ENCODE peak calls at places on chromosomes 4 and X, in ten cellular contexts. H is Calu3; U is ACHN; J is AG09319; F is D341Med; V is activated CD4-positive, alpha-beta T cell treated with anti-CD3 and anti-CD28 coated beads, Interleukin-2, amount 50 U/mL, for 24 hours; N is hepatic stellate cell; S is activated naive CD8-positive, alpha-beta T cell treated with anti-CD3 and anti-CD28 coated beads for 36 hours; R is T-cell; Z is H9. W is an unnamed sample.
A peak's percentile ranks its signal among the peaks of the same experiment; 100 is the strongest.

GRCh38 chr4:76874176-76874575 is 23.8 kb downstream of the SOWAHB start:
- DNase-seq in H (no peak), J (no peak), R (no peak), F (peak; percentile 41), V (no peak), U (no peak), S (no peak), N (no peak), Z (no peak), W (peak; percentile 54)

GRCh38 chr4:145937990-145938611 is 522 bp downstream of the ZNF827 start:
- DNase-seq in V (peak; percentile 42), U (peak; percentile 35), R (peak; percentile 29), S (peak; percentile 35), H (no peak), N (peak; percentile 47), F (peak; percentile 53), Z (no peak), J (no peak), W (peak; percentile 20)

GRCh38 chr4:74117024-74117534 is 18.1 kb upstream of the CXCL2 start:
- DNase-seq in R (no peak), V (no peak), Z (no peak), U (peak; percentile 70), S (no peak), J (peak; percentile 85), H (peak; percentile 67), F (no peak), N (peak; percentile 33), W (no peak)

GRCh38 chr4:125070869-125071268 is 243.9 kb upstream of the FAT4 start:
- DNase-seq in J (no peak), Z (no peak), F (peak; percentile 21), U (no peak), N (no peak), R (no peak), V (no peak), H (no peak), S (no peak), W (no peak)

GRCh38 chr4:6472008-6472386 is 417 bp downstream of the PPP2R2C start:
- DNase-seq in F (no peak), U (peak; percentile 1), S (no peak), J (no peak), H (no peak), N (no peak), Z (peak; percentile 28), V (no peak), R (no peak), W (no peak)

GRCh38 chrX:14801136-14801535 is 71.7 kb downstream of the FANCB start:
- DNase-seq in N (no peak), Z (no peak), V (no peak), R (no peak), H (no peak), S (no peak), U (no peak), F (no peak), J (no peak), W (no peak)

GRCh38 chr4:102213031-102213430 is 132.3 kb downstream of the SLC39A8 start:
- DNase-seq in U (no peak), J (no peak), S (no peak), N (no peak), R (no peak), F (no peak), H (no peak), Z (no peak), V (no peak), W (no peak)

GRCh38 chrX:17595456-17596035 is 141.7 kb upstream of the SCML1 start:
- DNase-seq in R (no peak), U (peak; percentile 76), V (no peak), F (no peak), N (no peak), S (no peak), Z (no peak), J (no peak), H (peak; percentile 35), W (no peak)

W was measured in HEK293T.